ENCODE peak calls at places on chromosomes 3 and 15, in ten cellular contexts. One of them, this sample, is unnamed.

GRCh38 chr3:58564456-58565160 is 12.6 kb downstream of the FAM107A start:
- DNase-seq in neural progenitor cell: no peak
- DNase-seq in activated T-helper 1 cell treated with Interleukin-2 at 50 U/mL for 16 hours: no peak
- DNase-seq in activated naive CD8-positive, alpha-beta T cell treated with anti-CD3 and anti-CD28 coated beads, Interleukin-2, amount 50 U/mL, for 24 hours: no peak
- DNase-seq in HS-5: peak
- DNase-seq in activated T-cell treated with anti-CD3 and anti-CD28 coated beads for 1 hour: no peak
- DNase-seq in GM12891: no peak
- DNase-seq in CD8-positive, alpha-beta memory T cell: no peak
- DNase-seq in activated CD8-positive, alpha-beta memory T cell treated with anti-CD3 and anti-CD28 coated beads, Interleukin-2, amount 10 ng/mL, durations not matched to agents 7 days and 5 days: no peak
- DNase-seq in activated CD4-positive, alpha-beta T cell treated with anti-CD3 and anti-CD28 coated beads for 24 hours: no peak
- DNase-seq in this sample: no peak

GRCh38 chr3:94311651-94312050 is 248.8 kb downstream of the NSUN3 start:
- DNase-seq in activated naive CD8-positive, alpha-beta T cell treated with anti-CD3 and anti-CD28 coated beads, Interleukin-2, amount 50 U/mL, for 24 hours: no peak
- DNase-seq in CD8-positive, alpha-beta memory T cell: no peak
- DNase-seq in activated CD4-positive, alpha-beta T cell treated with anti-CD3 and anti-CD28 coated beads for 24 hours: no peak
- DNase-seq in GM12891: no peak
- DNase-seq in activated T-cell treated with anti-CD3 and anti-CD28 coated beads for 1 hour: no peak
- DNase-seq in HS-5: no peak
- DNase-seq in activated T-helper 1 cell treated with Interleukin-2 at 50 U/mL for 16 hours: no peak
- DNase-seq in activated CD8-positive, alpha-beta memory T cell treated with anti-CD3 and anti-CD28 coated beads, Interleukin-2, amount 10 ng/mL, durations not matched to agents 7 days and 5 days: no peak
- DNase-seq in neural progenitor cell: no peak
- DNase-seq in this sample: no peak

GRCh38 chr3:188449421-188449820 is 295.5 kb downstream of the LPP start:
- DNase-seq in activated naive CD8-positive, alpha-beta T cell treated with anti-CD3 and anti-CD28 coated beads, Interleukin-2, amount 50 U/mL, for 24 hours: no peak
- DNase-seq in activated CD4-positive, alpha-beta T cell treated with anti-CD3 and anti-CD28 coated beads for 24 hours: no peak
- DNase-seq in activated T-helper 1 cell treated with Interleukin-2 at 50 U/mL for 16 hours: no peak
- DNase-seq in CD8-positive, alpha-beta memory T cell: no peak
- DNase-seq in neural progenitor cell: no peak
- DNase-seq in activated T-cell treated with anti-CD3 and anti-CD28 coated beads for 1 hour: no peak
- DNase-seq in GM12891: no peak
- DNase-seq in HS-5: no peak
- DNase-seq in activated CD8-positive, alpha-beta memory T cell treated with anti-CD3 and anti-CD28 coated beads, Interleukin-2, amount 10 ng/mL, durations not matched to agents 7 days and 5 days: no peak
- DNase-seq in this sample: no peak

GRCh38 chr3:38475716-38476115 is 20.4 kb upstream of the EXOG start:
- DNase-seq in neural progenitor cell: no peak
- DNase-seq in activated T-helper 1 cell treated with Interleukin-2 at 50 U/mL for 16 hours: no peak
- DNase-seq in activated CD8-positive, alpha-beta memory T cell treated with anti-CD3 and anti-CD28 coated beads, Interleukin-2, amount 10 ng/mL, durations not matched to agents 7 days and 5 days: peak
- DNase-seq in activated CD4-positive, alpha-beta T cell treated with anti-CD3 and anti-CD28 coated beads for 24 hours: no peak
- DNase-seq in activated naive CD8-positive, alpha-beta T cell treated with anti-CD3 and anti-CD28 coated beads, Interleukin-2, amount 50 U/mL, for 24 hours: no peak
- DNase-seq in GM12891: no peak
- DNase-seq in CD8-positive, alpha-beta memory T cell: no peak
- DNase-seq in activated T-cell treated with anti-CD3 and anti-CD28 coated beads for 1 hour: no peak
- DNase-seq in HS-5: no peak
- DNase-seq in this sample: no peak

GRCh38 chr15:40011303-40011702 is 27.7 kb downstream of the SRP14 start:
- DNase-seq in neural progenitor cell: no peak
- DNase-seq in GM12891: no peak
- DNase-seq in activated naive CD8-positive, alpha-beta T cell treated with anti-CD3 and anti-CD28 coated beads, Interleukin-2, amount 50 U/mL, for 24 hours: no peak
- DNase-seq in activated T-helper 1 cell treated with Interleukin-2 at 50 U/mL for 16 hours: no peak
- DNase-seq in activated CD8-positive, alpha-beta memory T cell treated with anti-CD3 and anti-CD28 coated beads, Interleukin-2, amount 10 ng/mL, durations not matched to agents 7 days and 5 days: no peak
- DNase-seq in activated CD4-positive, alpha-beta T cell treated with anti-CD3 and anti-CD28 coated beads for 24 hours: no peak
- DNase-seq in CD8-positive, alpha-beta memory T cell: no peak
- DNase-seq in HS-5: no peak
- DNase-seq in activated T-cell treated with anti-CD3 and anti-CD28 coated beads for 1 hour: no peak
- DNase-seq in this sample: no peak

GRCh38 chr3:101530213-101531047 is 17.4 kb upstream of the SENP7 start:
- DNase-seq in HS-5: no peak
- DNase-seq in activated T-cell treated with anti-CD3 and anti-CD28 coated beads for 1 hour: no peak
- DNase-seq in GM12891: no peak
- DNase-seq in neural progenitor cell: no peak
- DNase-seq in CD8-positive, alpha-beta memory T cell: no peak
- DNase-seq in activated T-helper 1 cell treated with Interleukin-2 at 50 U/mL for 16 hours: no peak
- DNase-seq in activated CD4-positive, alpha-beta T cell treated with anti-CD3 and anti-CD28 coated beads for 24 hours: no peak
- DNase-seq in activated naive CD8-positive, alpha-beta T cell treated with anti-CD3 and anti-CD28 coated beads, Interleukin-2, amount 50 U/mL, for 24 hours: no peak
- DNase-seq in activated CD8-positive, alpha-beta memory T cell treated with anti-CD3 and anti-CD28 coated beads, Interleukin-2, amount 10 ng/mL, durations not matched to agents 7 days and 5 days: no peak
- DNase-seq in this sample: no peak

GRCh38 chr3:188863999-188864406 is 307.8 kb upstream of the TPRG1 start:
- DNase-seq in activated T-helper 1 cell treated with Interleukin-2 at 50 U/mL for 16 hours: no peak
- DNase-seq in activated CD8-positive, alpha-beta memory T cell treated with anti-CD3 and anti-CD28 coated beads, Interleukin-2, amount 10 ng/mL, durations not matched to agents 7 days and 5 days: no peak
- DNase-seq in activated T-cell treated with anti-CD3 and anti-CD28 coated beads for 1 hour: no peak
- DNase-seq in neural progenitor cell: no peak
- DNase-seq in GM12891: no peak
- DNase-seq in activated naive CD8-positive, alpha-beta T cell treated with anti-CD3 and anti-CD28 coated beads, Interleukin-2, amount 50 U/mL, for 24 hours: no peak
- DNase-seq in CD8-positive, alpha-beta memory T cell: no peak
- DNase-seq in HS-5: no peak
- DNase-seq in activated CD4-positive, alpha-beta T cell treated with anti-CD3 and anti-CD28 coated beads for 24 hours: no peak
- DNase-seq in this sample: no peak

GRCh38 chr3:132563409-132564074 is 33.5 kb upstream of the ACKR4 start:
- DNase-seq in neural progenitor cell: no peak
- DNase-seq in activated T-cell treated with anti-CD3 and anti-CD28 coated beads for 1 hour: no peak
- DNase-seq in activated T-helper 1 cell treated with Interleukin-2 at 50 U/mL for 16 hours: no peak
- DNase-seq in GM12891: no peak
- DNase-seq in activated naive CD8-positive, alpha-beta T cell treated with anti-CD3 and anti-CD28 coated beads, Interleukin-2, amount 50 U/mL, for 24 hours: no peak
- DNase-seq in activated CD8-positive, alpha-beta memory T cell treated with anti-CD3 and anti-CD28 coated beads, Interleukin-2, amount 10 ng/mL, durations not matched to agents 7 days and 5 days: no peak
- DNase-seq in CD8-positive, alpha-beta memory T cell: no peak
- DNase-seq in activated CD4-positive, alpha-beta T cell treated with anti-CD3 and anti-CD28 coated beads for 24 hours: no peak
- DNase-seq in HS-5: no peak
- DNase-seq in this sample: no peak

GRCh38 chr15:89364741-89365450 is 30.3 kb upstream of the POLG start:
- DNase-seq in HS-5: no peak
- DNase-seq in activated CD4-positive, alpha-beta T cell treated with anti-CD3 and anti-CD28 coated beads for 24 hours: no peak
- DNase-seq in activated T-cell treated with anti-CD3 and anti-CD28 coated beads for 1 hour: no peak
- DNase-seq in neural progenitor cell: peak
- DNase-seq in CD8-positive, alpha-beta memory T cell: no peak
- DNase-seq in activated CD8-positive, alpha-beta memory T cell treated with anti-CD3 and anti-CD28 coated beads, Interleukin-2, amount 10 ng/mL, durations not matched to agents 7 days and 5 days: no peak
- DNase-seq in activated naive CD8-positive, alpha-beta T cell treated with anti-CD3 and anti-CD28 coated beads, Interleukin-2, amount 50 U/mL, for 24 hours: no peak
- DNase-seq in GM12891: no peak
- DNase-seq in activated T-helper 1 cell treated with Interleukin-2 at 50 U/mL for 16 hours: no peak
- DNase-seq in this sample: no peak

GRCh38 chr3:45311953-45312795 is 76.2 kb upstream of the LARS2 start:
- DNase-seq in CD8-positive, alpha-beta memory T cell: no peak
- DNase-seq in activated T-helper 1 cell treated with Interleukin-2 at 50 U/mL for 16 hours: no peak
- DNase-seq in activated CD8-positive, alpha-beta memory T cell treated with anti-CD3 and anti-CD28 coated beads, Interleukin-2, amount 10 ng/mL, durations not matched to agents 7 days and 5 days: no peak
- DNase-seq in activated naive CD8-positive, alpha-beta T cell treated with anti-CD3 and anti-CD28 coated beads, Interleukin-2, amount 50 U/mL, for 24 hours: no peak
- DNase-seq in activated CD4-positive, alpha-beta T cell treated with anti-CD3 and anti-CD28 coated beads for 24 hours: no peak
- DNase-seq in HS-5: no peak
- DNase-seq in GM12891: no peak
- DNase-seq in neural progenitor cell: no peak
- DNase-seq in activated T-cell treated with anti-CD3 and anti-CD28 coated beads for 1 hour: no peak
- DNase-seq in this sample: no peak

GRCh38 chr15:76667943-76668715 is 237.0 kb downstream of the SCAPER start:
- DNase-seq in activated CD4-positive, alpha-beta T cell treated with anti-CD3 and anti-CD28 coated beads for 24 hours: no peak
- DNase-seq in neural progenitor cell: no peak
- DNase-seq in CD8-positive, alpha-beta memory T cell: no peak
- DNase-seq in activated naive CD8-positive, alpha-beta T cell treated with anti-CD3 and anti-CD28 coated beads, Interleukin-2, amount 50 U/mL, for 24 hours: no peak
- DNase-seq in activated T-cell treated with anti-CD3 and anti-CD28 coated beads for 1 hour: no peak
- DNase-seq in activated CD8-positive, alpha-beta memory T cell treated with anti-CD3 and anti-CD28 coated beads, Interleukin-2, amount 10 ng/mL, durations not matched to agents 7 days and 5 days: no peak
- DNase-seq in activated T-helper 1 cell treated with Interleukin-2 at 50 U/mL for 16 hours: no peak
- DNase-seq in HS-5: no peak
- DNase-seq in GM12891: no peak
- DNase-seq in this sample: no peak

GRCh38 chr3:178804606-178805005 is 267.0 kb downstream of the ZMAT3 start:
- DNase-seq in GM12891: no peak
- DNase-seq in HS-5: no peak
- DNase-seq in activated CD4-positive, alpha-beta T cell treated with anti-CD3 and anti-CD28 coated beads for 24 hours: no peak
- DNase-seq in activated CD8-positive, alpha-beta memory T cell treated with anti-CD3 and anti-CD28 coated beads, Interleukin-2, amount 10 ng/mL, durations not matched to agents 7 days and 5 days: no peak
- DNase-seq in neural progenitor cell: no peak
- DNase-seq in activated T-helper 1 cell treated with Interleukin-2 at 50 U/mL for 16 hours: no peak
- DNase-seq in activated naive CD8-positive, alpha-beta T cell treated with anti-CD3 and anti-CD28 coated beads, Interleukin-2, amount 50 U/mL, for 24 hours: no peak
- DNase-seq in CD8-positive, alpha-beta memory T cell: no peak
- DNase-seq in activated T-cell treated with anti-CD3 and anti-CD28 coated beads for 1 hour: no peak
- DNase-seq in this sample: no peak

GRCh38 chr15:85489773-85490493 is 109.5 kb downstream of the AKAP13 start:
- DNase-seq in activated naive CD8-positive, alpha-beta T cell treated with anti-CD3 and anti-CD28 coated beads, Interleukin-2, amount 50 U/mL, for 24 hours: no peak
- DNase-seq in activated T-cell treated with anti-CD3 and anti-CD28 coated beads for 1 hour: no peak
- DNase-seq in activated CD4-positive, alpha-beta T cell treated with anti-CD3 and anti-CD28 coated beads for 24 hours: no peak
- DNase-seq in CD8-positive, alpha-beta memory T cell: no peak
- DNase-seq in activated T-helper 1 cell treated with Interleukin-2 at 50 U/mL for 16 hours: no peak
- DNase-seq in neural progenitor cell: no peak
- DNase-seq in HS-5: no peak
- DNase-seq in GM12891: no peak
- DNase-seq in activated CD8-positive, alpha-beta memory T cell treated with anti-CD3 and anti-CD28 coated beads, Interleukin-2, amount 10 ng/mL, durations not matched to agents 7 days and 5 days: no peak
- DNase-seq in this sample: no peak

GRCh38 chr15:85581495-85581894 is 201.1 kb downstream of the AKAP13 start:
- DNase-seq in neural progenitor cell: no peak
- DNase-seq in activated T-helper 1 cell treated with Interleukin-2 at 50 U/mL for 16 hours: peak
- DNase-seq in CD8-positive, alpha-beta memory T cell: peak
- DNase-seq in activated naive CD8-positive, alpha-beta T cell treated with anti-CD3 and anti-CD28 coated beads, Interleukin-2, amount 50 U/mL, for 24 hours: peak
- DNase-seq in HS-5: no peak
- DNase-seq in activated T-cell treated with anti-CD3 and anti-CD28 coated beads for 1 hour: no peak
- DNase-seq in activated CD8-positive, alpha-beta memory T cell treated with anti-CD3 and anti-CD28 coated beads, Interleukin-2, amount 10 ng/mL, durations not matched to agents 7 days and 5 days: peak
- DNase-seq in GM12891: no peak
- DNase-seq in activated CD4-positive, alpha-beta T cell treated with anti-CD3 and anti-CD28 coated beads for 24 hours: no peak
- DNase-seq in this sample: peak

GRCh38 chr3:116028157-116028556 is 404.8 kb downstream of the GAP43 start:
- DNase-seq in CD8-positive, alpha-beta memory T cell: no peak
- DNase-seq in activated CD8-positive, alpha-beta memory T cell treated with anti-CD3 and anti-CD28 coated beads, Interleukin-2, amount 10 ng/mL, durations not matched to agents 7 days and 5 days: no peak
- DNase-seq in HS-5: no peak
- DNase-seq in GM12891: no peak
- DNase-seq in activated CD4-positive, alpha-beta T cell treated with anti-CD3 and anti-CD28 coated beads for 24 hours: no peak
- DNase-seq in activated T-helper 1 cell treated with Interleukin-2 at 50 U/mL for 16 hours: no peak
- DNase-seq in activated naive CD8-positive, alpha-beta T cell treated with anti-CD3 and anti-CD28 coated beads, Interleukin-2, amount 50 U/mL, for 24 hours: no peak
- DNase-seq in neural progenitor cell: no peak
- DNase-seq in activated T-cell treated with anti-CD3 and anti-CD28 coated beads for 1 hour: no peak
- DNase-seq in this sample: no peak

GRCh38 chr15:68228143-68228970 is 1.2 kb downstream of the CLN6 start:
- DNase-seq in activated CD8-positive, alpha-beta memory T cell treated with anti-CD3 and anti-CD28 coated beads, Interleukin-2, amount 10 ng/mL, durations not matched to agents 7 days and 5 days: no peak
- DNase-seq in neural progenitor cell: no peak
- DNase-seq in activated CD4-positive, alpha-beta T cell treated with anti-CD3 and anti-CD28 coated beads for 24 hours: no peak
- DNase-seq in activated naive CD8-positive, alpha-beta T cell treated with anti-CD3 and anti-CD28 coated beads, Interleukin-2, amount 50 U/mL, for 24 hours: no peak
- DNase-seq in CD8-positive, alpha-beta memory T cell: no peak
- DNase-seq in HS-5: no peak
- DNase-seq in activated T-cell treated with anti-CD3 and anti-CD28 coated beads for 1 hour: no peak
- DNase-seq in activated T-helper 1 cell treated with Interleukin-2 at 50 U/mL for 16 hours: no peak
- DNase-seq in GM12891: no peak
- DNase-seq in this sample: peak

GRCh38 chr15:81511160-81511559 is 137.1 kb upstream of the TMC3 start:
- DNase-seq in GM12891: no peak
- DNase-seq in HS-5: no peak
- DNase-seq in activated naive CD8-positive, alpha-beta T cell treated with anti-CD3 and anti-CD28 coated beads, Interleukin-2, amount 50 U/mL, for 24 hours: no peak
- DNase-seq in neural progenitor cell: no peak
- DNase-seq in CD8-positive, alpha-beta memory T cell: no peak
- DNase-seq in activated T-helper 1 cell treated with Interleukin-2 at 50 U/mL for 16 hours: no peak
- DNase-seq in activated CD8-positive, alpha-beta memory T cell treated with anti-CD3 and anti-CD28 coated beads, Interleukin-2, amount 10 ng/mL, durations not matched to agents 7 days and 5 days: no peak
- DNase-seq in activated CD4-positive, alpha-beta T cell treated with anti-CD3 and anti-CD28 coated beads for 24 hours: no peak
- DNase-seq in activated T-cell treated with anti-CD3 and anti-CD28 coated beads for 1 hour: no peak
- DNase-seq in this sample: no peak

GRCh38 chr15:67036775-67037555 is 28.4 kb upstream of the SMAD3 start:
- DNase-seq in activated CD4-positive, alpha-beta T cell treated with anti-CD3 and anti-CD28 coated beads for 24 hours: no peak
- DNase-seq in GM12891: no peak
- DNase-seq in activated CD8-positive, alpha-beta memory T cell treated with anti-CD3 and anti-CD28 coated beads, Interleukin-2, amount 10 ng/mL, durations not matched to agents 7 days and 5 days: no peak
- DNase-seq in HS-5: no peak
- DNase-seq in CD8-positive, alpha-beta memory T cell: no peak
- DNase-seq in activated naive CD8-positive, alpha-beta T cell treated with anti-CD3 and anti-CD28 coated beads, Interleukin-2, amount 50 U/mL, for 24 hours: no peak
- DNase-seq in activated T-cell treated with anti-CD3 and anti-CD28 coated beads for 1 hour: no peak
- DNase-seq in activated T-helper 1 cell treated with Interleukin-2 at 50 U/mL for 16 hours: no peak
- DNase-seq in neural progenitor cell: no peak
- DNase-seq in this sample: no peak

GRCh38 chr15:35182841-35183479 is 97.9 kb upstream of the NANOGP8 start:
- DNase-seq in HS-5: no peak
- DNase-seq in activated CD8-positive, alpha-beta memory T cell treated with anti-CD3 and anti-CD28 coated beads, Interleukin-2, amount 10 ng/mL, durations not matched to agents 7 days and 5 days: no peak
- DNase-seq in activated T-cell treated with anti-CD3 and anti-CD28 coated beads for 1 hour: no peak
- DNase-seq in activated naive CD8-positive, alpha-beta T cell treated with anti-CD3 and anti-CD28 coated beads, Interleukin-2, amount 50 U/mL, for 24 hours: no peak
- DNase-seq in activated CD4-positive, alpha-beta T cell treated with anti-CD3 and anti-CD28 coated beads for 24 hours: no peak
- DNase-seq in CD8-positive, alpha-beta memory T cell: no peak
- DNase-seq in GM12891: no peak
- DNase-seq in neural progenitor cell: peak
- DNase-seq in activated T-helper 1 cell treated with Interleukin-2 at 50 U/mL for 16 hours: no peak
- DNase-seq in this sample: no peak

GRCh38 chr3:123732447-123732846 is 147.6 kb upstream of the HACD2 start:
- DNase-seq in activated T-cell treated with anti-CD3 and anti-CD28 coated beads for 1 hour: no peak
- DNase-seq in GM12891: no peak
- DNase-seq in activated naive CD8-positive, alpha-beta T cell treated with anti-CD3 and anti-CD28 coated beads, Interleukin-2, amount 50 U/mL, for 24 hours: no peak
- DNase-seq in activated T-helper 1 cell treated with Interleukin-2 at 50 U/mL for 16 hours: no peak
- DNase-seq in activated CD8-positive, alpha-beta memory T cell treated with anti-CD3 and anti-CD28 coated beads, Interleukin-2, amount 10 ng/mL, durations not matched to agents 7 days and 5 days: no peak
- DNase-seq in activated CD4-positive, alpha-beta T cell treated with anti-CD3 and anti-CD28 coated beads for 24 hours: no peak
- DNase-seq in neural progenitor cell: no peak
- DNase-seq in CD8-positive, alpha-beta memory T cell: no peak
- DNase-seq in HS-5: peak
- DNase-seq in this sample: peak

GRCh38 chr15:78915341-78916087 is 29.3 kb downstream of the CTSH start:
- DNase-seq in activated T-helper 1 cell treated with Interleukin-2 at 50 U/mL for 16 hours: no peak
- DNase-seq in activated T-cell treated with anti-CD3 and anti-CD28 coated beads for 1 hour: no peak
- DNase-seq in activated CD4-positive, alpha-beta T cell treated with anti-CD3 and anti-CD28 coated beads for 24 hours: no peak
- DNase-seq in activated naive CD8-positive, alpha-beta T cell treated with anti-CD3 and anti-CD28 coated beads, Interleukin-2, amount 50 U/mL, for 24 hours: no peak
- DNase-seq in GM12891: no peak
- DNase-seq in CD8-positive, alpha-beta memory T cell: no peak
- DNase-seq in HS-5: no peak
- DNase-seq in neural progenitor cell: no peak
- DNase-seq in activated CD8-positive, alpha-beta memory T cell treated with anti-CD3 and anti-CD28 coated beads, Interleukin-2, amount 10 ng/mL, durations not matched to agents 7 days and 5 days: no peak
- DNase-seq in this sample: no peak

GRCh38 chr15:92619380-92620101 is 36.0 kb downstream of the FAM174B start:
- DNase-seq in HS-5: no peak
- DNase-seq in neural progenitor cell: no peak
- DNase-seq in GM12891: no peak
- DNase-seq in CD8-positive, alpha-beta memory T cell: no peak
- DNase-seq in activated CD4-positive, alpha-beta T cell treated with anti-CD3 and anti-CD28 coated beads for 24 hours: no peak
- DNase-seq in activated CD8-positive, alpha-beta memory T cell treated with anti-CD3 and anti-CD28 coated beads, Interleukin-2, amount 10 ng/mL, durations not matched to agents 7 days and 5 days: no peak
- DNase-seq in activated T-cell treated with anti-CD3 and anti-CD28 coated beads for 1 hour: no peak
- DNase-seq in activated T-helper 1 cell treated with Interleukin-2 at 50 U/mL for 16 hours: no peak
- DNase-seq in activated naive CD8-positive, alpha-beta T cell treated with anti-CD3 and anti-CD28 coated beads, Interleukin-2, amount 50 U/mL, for 24 hours: no peak
- DNase-seq in this sample: no peak

GRCh38 chr15:65836665-65837064 is 32.6 kb upstream of the RAB11A start:
- DNase-seq in HS-5: no peak
- DNase-seq in GM12891: no peak
- DNase-seq in activated CD8-positive, alpha-beta memory T cell treated with anti-CD3 and anti-CD28 coated beads, Interleukin-2, amount 10 ng/mL, durations not matched to agents 7 days and 5 days: no peak
- DNase-seq in CD8-positive, alpha-beta memory T cell: no peak
- DNase-seq in activated T-cell treated with anti-CD3 and anti-CD28 coated beads for 1 hour: no peak
- DNase-seq in activated CD4-positive, alpha-beta T cell treated with anti-CD3 and anti-CD28 coated beads for 24 hours: no peak
- DNase-seq in activated naive CD8-positive, alpha-beta T cell treated with anti-CD3 and anti-CD28 coated beads, Interleukin-2, amount 50 U/mL, for 24 hours: no peak
- DNase-seq in neural progenitor cell: peak
- DNase-seq in activated T-helper 1 cell treated with Interleukin-2 at 50 U/mL for 16 hours: no peak
- DNase-seq in this sample: no peak

GRCh38 chr3:130258532-130258952 is 86.9 kb upstream of the COL6A5 start:
- DNase-seq in activated T-helper 1 cell treated with Interleukin-2 at 50 U/mL for 16 hours: no peak
- DNase-seq in activated naive CD8-positive, alpha-beta T cell treated with anti-CD3 and anti-CD28 coated beads, Interleukin-2, amount 50 U/mL, for 24 hours: no peak
- DNase-seq in CD8-positive, alpha-beta memory T cell: no peak
- DNase-seq in HS-5: peak
- DNase-seq in GM12891: no peak
- DNase-seq in activated CD8-positive, alpha-beta memory T cell treated with anti-CD3 and anti-CD28 coated beads, Interleukin-2, amount 10 ng/mL, durations not matched to agents 7 days and 5 days: no peak
- DNase-seq in activated T-cell treated with anti-CD3 and anti-CD28 coated beads for 1 hour: no peak
- DNase-seq in neural progenitor cell: no peak
- DNase-seq in activated CD4-positive, alpha-beta T cell treated with anti-CD3 and anti-CD28 coated beads for 24 hours: no peak
- DNase-seq in this sample: no peak

This sample was measured in activated CD8-positive, alpha-beta T cell treated with anti-CD3 and anti-CD28 coated beads for 36 hours.